ENCODE peak calls at places on chromosome 14, in five cellular contexts. N is fibroblast of lung, W is pancreas, I is neuronal stem cell, B is iPS DF 6.9. Q is an unnamed sample.

GRCh38 chr14:32679927-32680612 is 258.6 kb upstream of the NPAS3 start:
- DNase-seq in N (no peak), W (no peak), I (no peak), B (no peak), Q (no peak)

GRCh38 chr14:68892961-68893360 is 86.1 kb downstream of the ACTN1 start:
- DNase-seq in N (no peak), W (no peak), I (no peak), B (no peak), Q (no peak)

GRCh38 chr14:51828017-51828797 is 32.2 kb upstream of the GNG2 start:
- DNase-seq in N (peak; percentile 19), W (no peak), I (no peak), B (no peak), Q (peak; percentile 60)

GRCh38 chr14:73058923-73059311 is 583 bp downstream of the RBM25 start:
- DNase-seq in N (peak; percentile 29), W (peak; percentile 20), I (no peak), B (no peak), Q (no peak)

GRCh38 chr14:90409209-90409730 is 12.4 kb downstream of the CALM1 start:
- DNase-seq in N (peak; percentile 96), W (no peak), I (no peak), B (no peak), Q (no peak)

GRCh38 chr14:91249841-91250616 is 5.5 kb upstream of the GPR68 start:
- DNase-seq in N (no peak), W (no peak), I (no peak), B (no peak), Q (peak; percentile 53)

GRCh38 chr14:96184737-96185136 is 19.9 kb upstream of the BDKRB2 start:
- DNase-seq in N (peak; percentile 68), W (no peak), I (no peak), B (no peak), Q (no peak)

GRCh38 chr14:99668307-99668997 is 15.6 kb upstream of the CYP46A1 start:
- DNase-seq in N (no peak), W (no peak), I (no peak), B (no peak), Q (no peak)

GRCh38 chr14:89669209-89669608 is 252.2 kb upstream of the FOXN3 start:
- DNase-seq in N (no peak), W (no peak), I (no peak), B (no peak), Q (no peak)

GRCh38 chr14:55800443-55800842 is 220.4 kb downstream of the KTN1 start:
- DNase-seq in N (no peak), W (no peak), I (no peak), B (no peak), Q (no peak)

GRCh38 chr14:20334017-20334416 is 938 bp upstream of the CCNB1IP1 start:
- DNase-seq in N (no peak), W (no peak), I (no peak), B (no peak), Q (no peak)
- H3K4me3 ChIP-seq in N (no peak overlapping the region), W (no peak overlapping the region), I (no peak overlapping the region), B (no peak overlapping the region), Q (no peak overlapping the region)

DNA sequence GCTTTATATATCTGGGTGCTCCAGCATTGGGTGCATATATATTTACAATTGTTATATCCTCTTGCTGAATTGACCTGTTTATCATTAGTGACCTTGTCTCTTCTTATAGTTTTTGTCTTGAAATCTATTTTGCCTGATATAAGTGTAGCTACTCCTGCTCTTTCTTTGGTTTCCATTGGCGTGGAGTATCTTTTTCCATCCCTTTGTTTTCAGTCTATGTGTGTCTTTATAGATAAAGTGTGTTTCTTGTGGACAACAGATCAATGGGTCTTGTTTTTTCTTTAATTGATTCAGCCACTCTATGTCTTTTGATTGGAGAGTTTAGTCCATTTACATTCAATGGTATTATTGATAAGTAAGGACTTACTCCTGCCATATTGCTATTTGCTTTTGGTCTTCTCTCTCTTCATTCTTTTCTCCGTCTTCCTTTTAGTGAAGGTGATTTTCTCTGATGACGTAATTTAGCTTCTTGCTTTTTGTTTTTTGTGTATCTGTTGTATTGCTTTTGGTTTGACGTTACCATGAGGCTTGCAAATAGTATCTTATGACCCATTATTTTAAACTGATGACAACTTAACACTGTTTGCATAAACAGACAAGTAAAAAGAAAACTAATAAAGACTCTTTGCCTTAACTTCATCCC is 347.6 kb downstream of the TMEM121 start:
- DNase-seq in N (no peak), W (no peak), I (no peak), B (no peak), Q (no peak)
- H3K27ac ChIP-seq in N (no peak overlapping the region), W (no peak overlapping the region), I (no peak overlapping the region), B (no peak overlapping the region), Q (no peak overlapping the region)

GRCh38 chr14:21215130-21215878 is 53.9 kb downstream of the HNRNPC start:
- DNase-seq in N (no peak), W (no peak), I (no peak), B (no peak), Q (no peak)
- H3K36me3 ChIP-seq in N (peaks cover 16% of the 10 kb centered on the region), W (peaks cover 3% of the 10 kb centered on the region), I (peaks cover 95% of the 10 kb centered on the region), B (peaks cover 25% of the 10 kb centered on the region), Q (peaks cover 52% of the 10 kb centered on the region)

DNA sequence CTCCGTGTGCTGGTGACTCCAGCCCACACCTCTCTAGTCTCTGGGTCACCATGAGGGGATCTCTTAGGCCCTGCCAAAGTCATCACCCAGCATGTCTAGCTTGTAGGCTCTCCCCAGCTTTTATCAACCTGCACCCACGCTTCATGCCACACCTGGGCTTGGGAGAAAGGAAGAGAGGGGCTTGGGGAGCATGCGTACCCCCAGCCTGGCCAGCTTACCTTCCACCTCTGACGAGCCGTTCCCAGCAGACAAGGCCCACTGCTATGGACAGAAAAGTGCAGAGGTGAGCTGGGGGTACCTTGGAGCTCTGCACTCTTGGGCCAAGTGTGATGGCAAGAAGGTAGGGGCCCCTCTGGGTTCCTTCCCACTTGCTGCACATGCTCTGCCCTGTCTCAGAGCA is 1.7 kb downstream of the PGF start:
- DNase-seq in N (no peak), W (no peak), I (no peak), B (no peak), Q (no peak)
- H3K4me3 ChIP-seq in N (peak overlapping the region; percentile 69), W (no peak overlapping the region), I (no peak overlapping the region), B (no peak overlapping the region), Q (no peak overlapping the region)

GRCh38 chr14:98184467-98184866 is 1087.5 kb downstream of the BCL11B start:
- DNase-seq in N (no peak), W (no peak), I (no peak), B (no peak), Q (no peak)

GRCh38 chr14:98186140-98186539 is 1085.9 kb downstream of the BCL11B start:
- DNase-seq in N (no peak), W (no peak), I (no peak), B (no peak), Q (no peak)

GRCh38 chr14:98183556-98183955 is 1088.4 kb downstream of the BCL11B start:
- DNase-seq in N (no peak), W (no peak), I (no peak), B (no peak), Q (no peak)

GRCh38 chr14:98187302-98187701 is 1084.7 kb downstream of the BCL11B start:
- DNase-seq in N (no peak), W (no peak), I (no peak), B (no peak), Q (no peak)

GRCh38 chr14:98185036-98185435 is 1087.0 kb downstream of the BCL11B start:
- DNase-seq in N (no peak), W (no peak), I (no peak), B (no peak), Q (no peak)
- H3K27ac ChIP-seq in N (no peak overlapping the region), W (no peak overlapping the region), I (no peak overlapping the region), B (no peak overlapping the region), Q (peak overlapping the region; percentile 69)

GRCh38 chr14:75441731-75442130 is 13.9 kb downstream of the JDP2 start:
- DNase-seq in N (no peak), W (no peak), I (no peak), B (no peak), Q (no peak)
- H3K36me3 ChIP-seq in N (peaks cover 3% of the 10 kb centered on the region), W (no peaks in the 10 kb centered on the region), I (no peaks in the 10 kb centered on the region), B (no peaks in the 10 kb centered on the region), Q (no peaks in the 10 kb centered on the region)

GRCh38 chr14:103530831-103531230 is 1.8 kb downstream of the TRMT61A start:
- DNase-seq in N (no peak), W (no peak), I (no peak), B (no peak), Q (no peak)
- H3K4me3 ChIP-seq in N (no peak overlapping the region), W (no peak overlapping the region), I (no peak overlapping the region), B (no peak overlapping the region), Q (no peak overlapping the region)

GRCh38 chr14:54719406-54719805 is 152.5 kb downstream of the SAMD4A start:
- DNase-seq in N (no peak), W (no peak), I (no peak), B (no peak), Q (no peak)
- H3K27ac ChIP-seq in N (no peak overlapping the region), W (no peak overlapping the region), I (no peak overlapping the region), B (no peak overlapping the region), Q (no peak overlapping the region)

DNA sequence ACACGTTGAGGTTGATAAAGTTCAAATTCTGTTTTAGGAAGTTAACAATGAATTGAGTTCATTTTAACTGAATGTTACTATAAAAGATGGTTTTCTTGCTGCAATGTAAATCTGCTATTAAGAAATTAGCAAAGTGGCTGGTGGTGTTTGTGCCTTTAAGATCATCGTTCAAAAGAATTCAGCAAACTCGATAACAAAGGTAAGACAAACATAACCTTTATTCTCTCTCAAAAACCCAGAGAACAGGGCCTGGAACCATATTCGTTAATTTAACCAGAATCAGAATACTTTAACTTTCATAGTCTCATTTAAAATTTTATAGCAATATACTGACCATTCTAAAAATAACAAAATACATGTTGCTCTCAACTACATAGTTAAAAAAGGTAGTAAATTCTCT is 3.4 kb downstream of the TMEM30B start:
- DNase-seq in N (no peak), W (no peak), I (no peak), B (no peak), Q (no peak)
- H3K36me3 ChIP-seq in N (no peaks in the 10 kb centered on the region), W (no peaks in the 10 kb centered on the region), I (no peaks in the 10 kb centered on the region), B (no peaks in the 10 kb centered on the region), Q (no peaks in the 10 kb centered on the region)